ENCODE peak calls at places on chromosomes 4 and X, in six cellular contexts. One of them, this sample, is unnamed.

GRCh38 chrX:130771230-130771629 is 131.8 kb downstream of the ENOX2 start:
- DNase-seq in fibroblast of lung: peak
- DNase-seq in AG09309: no peak
- DNase-seq in HFFc6: peak
- DNase-seq in bronchial epithelial cell: peak
- DNase-seq in heart right ventricle: no peak
- DNase-seq in this sample: no peak

GRCh38 chrX:11427082-11428033 is 134.1 kb downstream of the AMELX start:
- DNase-seq in heart right ventricle: peak
- DNase-seq in bronchial epithelial cell: no peak
- DNase-seq in fibroblast of lung: no peak
- DNase-seq in HFFc6: no peak
- DNase-seq in AG09309: no peak
- DNase-seq in this sample: peak

GRCh38 chr4:4260185-4260751 is 12.2 kb upstream of the TMEM128 start:
- DNase-seq in HFFc6: peak
- DNase-seq in fibroblast of lung: peak
- DNase-seq in bronchial epithelial cell: peak
- DNase-seq in heart right ventricle: no peak
- DNase-seq in AG09309: peak
- DNase-seq in this sample: no peak

GRCh38 chrX:51893931-51894696 is 691 bp downstream of the MAGED1 start:
- DNase-seq in heart right ventricle: no peak
- DNase-seq in bronchial epithelial cell: no peak
- DNase-seq in HFFc6: no peak
- DNase-seq in fibroblast of lung: peak
- DNase-seq in AG09309: no peak
- DNase-seq in this sample: peak

GRCh38 chr4:113447061-113447460 is 314.5 kb downstream of the CAMK2D start:
- DNase-seq in bronchial epithelial cell: peak
- DNase-seq in heart right ventricle: no peak
- DNase-seq in HFFc6: no peak
- DNase-seq in fibroblast of lung: peak
- DNase-seq in AG09309: no peak
- DNase-seq in this sample: no peak

GRCh38 chrX:45621356-45622041 is 420.8 kb upstream of the DIPK2B start:
- DNase-seq in AG09309: peak
- DNase-seq in bronchial epithelial cell: peak
- DNase-seq in heart right ventricle: no peak
- DNase-seq in HFFc6: peak
- DNase-seq in fibroblast of lung: peak
- DNase-seq in this sample: no peak

GRCh38 chrX:47579537-47579936 is 2.7 kb upstream of the TIMP1 start:
- DNase-seq in AG09309: no peak
- DNase-seq in heart right ventricle: no peak
- DNase-seq in fibroblast of lung: peak
- DNase-seq in bronchial epithelial cell: peak
- DNase-seq in HFFc6: peak
- DNase-seq in this sample: no peak

GRCh38 chrX:13220916-13221315 is 98.9 kb downstream of the ATXN3L start:
- DNase-seq in bronchial epithelial cell: peak
- DNase-seq in fibroblast of lung: peak
- DNase-seq in HFFc6: peak
- DNase-seq in heart right ventricle: no peak
- DNase-seq in AG09309: peak
- DNase-seq in this sample: no peak

GRCh38 chrX:41667631-41668030 is 21.1 kb upstream of the GPR34 start:
- DNase-seq in AG09309: no peak
- DNase-seq in HFFc6: no peak
- DNase-seq in fibroblast of lung: peak
- DNase-seq in heart right ventricle: no peak
- DNase-seq in bronchial epithelial cell: no peak
- DNase-seq in this sample: no peak

GRCh38 chr4:8501781-8502180 is 61.2 kb downstream of the TRMT44 start:
- DNase-seq in heart right ventricle: no peak
- DNase-seq in fibroblast of lung: no peak
- DNase-seq in AG09309: no peak
- DNase-seq in HFFc6: no peak
- DNase-seq in bronchial epithelial cell: no peak
- DNase-seq in this sample: no peak

GRCh38 chr4:102564399-102564921 is 63.3 kb downstream of the NFKB1 start:
- DNase-seq in bronchial epithelial cell: peak
- DNase-seq in HFFc6: peak
- DNase-seq in heart right ventricle: no peak
- DNase-seq in AG09309: peak
- DNase-seq in fibroblast of lung: peak
- DNase-seq in this sample: no peak

DNA sequence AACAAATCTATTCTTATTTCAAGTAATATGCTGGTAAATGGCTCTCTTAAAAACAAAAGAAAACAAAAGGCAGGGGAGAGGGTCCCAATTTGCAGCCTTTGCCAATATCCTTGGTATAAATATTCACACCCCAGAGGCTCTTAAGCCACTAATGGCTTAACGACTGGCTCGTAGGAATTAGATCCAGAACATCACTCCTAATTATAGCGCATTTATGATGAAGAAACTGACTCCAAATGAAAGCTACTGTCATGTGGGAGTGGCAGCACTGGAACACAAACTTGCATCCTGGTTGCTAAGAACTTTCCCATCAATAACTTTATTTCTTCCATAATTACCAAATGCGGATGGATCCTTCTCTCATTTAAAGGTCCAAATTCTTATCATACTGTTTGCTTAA is 138.7 kb downstream of the FRYL start:
- DNase-seq in heart right ventricle: no peak
- DNase-seq in fibroblast of lung: no peak
- DNase-seq in AG09309: no peak
- DNase-seq in HFFc6: no peak
- DNase-seq in bronchial epithelial cell: no peak
- DNase-seq in this sample: no peak
- TF ChIP-seq CTCF in heart right ventricle: no peak
- TF ChIP-seq CTCF in fibroblast of lung: no peak
- TF ChIP-seq CTCF in AG09309: no peak
- TF ChIP-seq CTCF in HFFc6: no peak
- TF ChIP-seq CTCF in bronchial epithelial cell: no peak
- TF ChIP-seq CTCF in this sample: no peak

GRCh38 chrX:112147206-112147605 is 64.6 kb upstream of the TRPC5 start:
- DNase-seq in heart right ventricle: no peak
- DNase-seq in AG09309: no peak
- DNase-seq in HFFc6: no peak
- DNase-seq in fibroblast of lung: peak
- DNase-seq in bronchial epithelial cell: no peak
- DNase-seq in this sample: peak
- TF ChIP-seq CTCF in heart right ventricle: no peak
- TF ChIP-seq CTCF in AG09309: peak
- TF ChIP-seq CTCF in HFFc6: no peak
- TF ChIP-seq CTCF in fibroblast of lung: peak
- TF ChIP-seq CTCF in bronchial epithelial cell: no peak
- TF ChIP-seq CTCF in this sample: peak

GRCh38 chr4:40837094-40837870 is 87.5 kb downstream of the NSUN7 start:
- DNase-seq in HFFc6: no peak
- DNase-seq in bronchial epithelial cell: no peak
- DNase-seq in fibroblast of lung: no peak
- DNase-seq in AG09309: no peak
- DNase-seq in heart right ventricle: peak
- DNase-seq in this sample: no peak
- TF ChIP-seq CTCF in HFFc6: no peak
- TF ChIP-seq CTCF in bronchial epithelial cell: no peak
- TF ChIP-seq CTCF in fibroblast of lung: no peak
- TF ChIP-seq CTCF in AG09309: no peak
- TF ChIP-seq CTCF in heart right ventricle: no peak
- TF ChIP-seq CTCF in this sample: no peak

GRCh38 chrX:153922932-153923857 is 2.9 kb downstream of the ARHGAP4 start:
- DNase-seq in bronchial epithelial cell: no peak
- DNase-seq in HFFc6: peak
- DNase-seq in AG09309: no peak
- DNase-seq in fibroblast of lung: peak
- DNase-seq in heart right ventricle: peak
- DNase-seq in this sample: no peak

GRCh38 chrX:153925387-153925738 is 701 bp downstream of the ARHGAP4 start:
- DNase-seq in bronchial epithelial cell: no peak
- DNase-seq in heart right ventricle: no peak
- DNase-seq in AG09309: no peak
- DNase-seq in HFFc6: no peak
- DNase-seq in fibroblast of lung: no peak
- DNase-seq in this sample: no peak

GRCh38 chrX:153925739-153926593 is at the start of gene ARHGAP4:
- DNase-seq in AG09309: no peak
- DNase-seq in heart right ventricle: no peak
- DNase-seq in fibroblast of lung: no peak
- DNase-seq in HFFc6: no peak
- DNase-seq in bronchial epithelial cell: no peak
- DNase-seq in this sample: no peak

GRCh38 chrX:153922286-153922573 is 3.8 kb downstream of the ARHGAP4 start:
- DNase-seq in heart right ventricle: no peak
- DNase-seq in HFFc6: no peak
- DNase-seq in AG09309: no peak
- DNase-seq in bronchial epithelial cell: no peak
- DNase-seq in fibroblast of lung: no peak
- DNase-seq in this sample: no peak

GRCh38 chrX:153924149-153924861 is 1.8 kb downstream of the ARHGAP4 start:
- DNase-seq in heart right ventricle: no peak
- DNase-seq in AG09309: no peak
- DNase-seq in bronchial epithelial cell: no peak
- DNase-seq in fibroblast of lung: peak
- DNase-seq in HFFc6: peak
- DNase-seq in this sample: no peak
- TF ChIP-seq CTCF in heart right ventricle: no peak
- TF ChIP-seq CTCF in AG09309: peak
- TF ChIP-seq CTCF in bronchial epithelial cell: peak
- TF ChIP-seq CTCF in fibroblast of lung: peak
- TF ChIP-seq CTCF in HFFc6: peak
- TF ChIP-seq CTCF in this sample: no peak

GRCh38 chr4:92305148-92305877 is 1.5 kb downstream of the GRID2 start:
- DNase-seq in heart right ventricle: peak
- DNase-seq in bronchial epithelial cell: peak
- DNase-seq in AG09309: no peak
- DNase-seq in HFFc6: no peak
- DNase-seq in fibroblast of lung: peak
- DNase-seq in this sample: peak

GRCh38 chr4:92304073-92304472 is 307 bp downstream of the GRID2 start:
- DNase-seq in AG09309: no peak
- DNase-seq in heart right ventricle: no peak
- DNase-seq in fibroblast of lung: no peak
- DNase-seq in HFFc6: no peak
- DNase-seq in bronchial epithelial cell: no peak
- DNase-seq in this sample: peak

GRCh38 chr4:92305878-92306520 is 2.2 kb downstream of the GRID2 start:
- DNase-seq in heart right ventricle: no peak
- DNase-seq in bronchial epithelial cell: no peak
- DNase-seq in fibroblast of lung: no peak
- DNase-seq in AG09309: no peak
- DNase-seq in HFFc6: no peak
- DNase-seq in this sample: peak

GRCh38 chr4:92304636-92305035 is 870 bp downstream of the GRID2 start:
- DNase-seq in HFFc6: no peak
- DNase-seq in fibroblast of lung: no peak
- DNase-seq in heart right ventricle: no peak
- DNase-seq in AG09309: no peak
- DNase-seq in bronchial epithelial cell: no peak
- DNase-seq in this sample: peak

DNA sequence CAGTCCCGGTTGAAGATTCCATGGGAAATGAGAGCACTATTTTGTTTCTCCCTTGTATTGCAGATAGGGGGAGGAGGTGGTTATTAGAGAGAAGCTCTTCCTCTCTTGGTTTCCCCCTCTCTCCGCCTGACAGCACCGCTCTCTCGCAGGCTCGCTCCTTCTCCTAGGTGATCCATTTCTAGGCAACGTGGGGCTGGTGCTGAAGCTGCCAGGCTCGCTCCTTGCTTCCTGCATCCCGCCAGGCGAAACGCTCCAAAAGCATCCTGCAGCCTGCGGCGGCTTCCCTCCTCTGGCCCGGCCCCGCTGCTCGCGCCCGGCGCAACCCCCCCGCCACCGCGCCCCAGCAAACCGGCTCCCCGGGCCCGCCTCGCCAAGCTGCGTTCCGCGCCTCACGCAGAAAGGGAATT is at the start of gene GRID2:
- DNase-seq in heart right ventricle: peak
- DNase-seq in AG09309: no peak
- DNase-seq in bronchial epithelial cell: no peak
- DNase-seq in HFFc6: no peak
- DNase-seq in fibroblast of lung: peak
- DNase-seq in this sample: peak
- TF ChIP-seq CTCF in heart right ventricle: no peak
- TF ChIP-seq CTCF in AG09309: no peak
- TF ChIP-seq CTCF in bronchial epithelial cell: no peak
- TF ChIP-seq CTCF in HFFc6: no peak
- TF ChIP-seq CTCF in fibroblast of lung: no peak
- TF ChIP-seq CTCF in this sample: no peak

DNA sequence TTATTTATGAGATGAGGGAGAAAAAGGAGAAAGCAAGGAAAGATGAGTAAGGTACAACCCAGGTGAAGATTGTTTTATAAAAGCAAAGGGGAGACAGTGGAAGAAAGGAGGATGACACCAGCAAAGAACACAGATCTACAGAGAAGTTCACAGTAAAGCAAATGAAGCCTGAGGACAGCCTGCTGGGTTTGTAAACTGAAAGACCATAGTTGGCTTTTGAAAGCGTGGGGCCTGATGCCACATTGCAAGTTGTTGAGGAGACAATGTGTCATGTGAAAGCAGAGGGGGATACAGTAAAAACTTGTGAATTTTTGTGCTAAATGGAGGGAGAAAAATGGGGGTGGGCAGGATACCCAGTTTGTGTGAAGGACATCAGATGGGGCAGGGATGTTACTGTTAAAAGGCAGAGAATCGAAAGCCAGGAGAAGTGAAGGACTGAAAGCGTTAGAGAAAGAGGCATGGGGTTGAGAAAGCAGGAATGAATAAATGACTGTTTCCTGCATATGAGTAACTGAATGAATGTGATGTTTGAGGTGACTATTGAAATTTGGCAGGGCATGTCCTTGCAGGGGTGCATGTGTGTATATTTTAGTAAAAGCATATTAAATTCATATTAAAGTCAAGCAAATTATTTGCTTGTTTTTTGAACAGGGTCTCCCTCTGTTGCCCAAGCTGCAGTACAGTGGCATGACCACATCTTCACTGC is 69.6 kb downstream of the SPRY1 start:
- DNase-seq in bronchial epithelial cell: no peak
- DNase-seq in fibroblast of lung: no peak
- DNase-seq in AG09309: no peak
- DNase-seq in heart right ventricle: no peak
- DNase-seq in HFFc6: no peak
- DNase-seq in this sample: no peak
- TF ChIP-seq CTCF in bronchial epithelial cell: no peak
- TF ChIP-seq CTCF in fibroblast of lung: no peak
- TF ChIP-seq CTCF in AG09309: no peak
- TF ChIP-seq CTCF in heart right ventricle: no peak
- TF ChIP-seq CTCF in HFFc6: no peak
- TF ChIP-seq CTCF in this sample: no peak

DNA sequence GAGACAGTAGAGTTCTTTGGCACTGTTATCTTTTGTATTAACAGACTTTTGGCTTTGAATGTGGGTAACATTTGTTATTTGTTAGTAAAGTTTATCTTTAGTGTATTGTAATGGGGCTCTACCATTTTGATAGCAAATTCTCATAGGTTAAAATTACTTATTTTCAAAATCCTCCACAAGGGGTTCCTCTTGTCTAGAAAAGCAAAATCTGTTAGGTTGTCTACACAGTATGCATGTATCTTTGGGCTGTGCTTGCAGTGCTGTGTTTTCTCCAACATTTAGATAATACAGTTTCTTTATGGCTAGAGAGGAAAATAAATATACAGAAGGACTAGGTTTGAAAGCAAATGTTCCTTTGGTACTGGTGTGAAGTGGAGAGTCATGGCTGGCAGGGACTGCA is 40.2 kb downstream of the POLR2B start:
- DNase-seq in heart right ventricle: no peak
- DNase-seq in AG09309: no peak
- DNase-seq in HFFc6: no peak
- DNase-seq in bronchial epithelial cell: no peak
- DNase-seq in fibroblast of lung: no peak
- DNase-seq in this sample: no peak
- TF ChIP-seq CTCF in heart right ventricle: no peak
- TF ChIP-seq CTCF in AG09309: peak
- TF ChIP-seq CTCF in HFFc6: peak
- TF ChIP-seq CTCF in bronchial epithelial cell: no peak
- TF ChIP-seq CTCF in fibroblast of lung: no peak
- TF ChIP-seq CTCF in this sample: no peak

This sample was measured in endothelial cell.